ENCODE peak calls at places on chromosome 18, in five cellular contexts. H, W, Y, Q and G are unnamed samples.

GRCh38 chr18:3117493-3118192 is 102.1 kb downstream of the MYOM1 start:
- DNase-seq in W (no peak), Y (peak; percentile 41), H (no peak), Q (no peak), G (no peak)

GRCh38 chr18:38297910-38298309 is 732.3 kb upstream of the CELF4 start:
- DNase-seq in Y (no peak), W (no peak), Q (no peak), H (no peak), G (no peak)

GRCh38 chr18:68267583-68267982 is 447.3 kb downstream of the TMX3 start:
- DNase-seq in Q (no peak), Y (no peak), W (peak; percentile 67), H (no peak), G (peak; percentile 79)

GRCh38 chr18:48024009-48024512 is 93.6 kb upstream of the SMAD2 start:
- DNase-seq in W (no peak), Q (peak; percentile 8), Y (no peak), H (no peak), G (no peak)

GRCh38 chr18:55199291-55199963 is 240.2 kb upstream of the CCDC68 start:
- DNase-seq in Q (no peak), W (no peak), Y (no peak), H (no peak), G (no peak)

GRCh38 chr18:9708057-9708881 is at the start of gene RAB31:
- DNase-seq in Y (peak; percentile 61), H (peak; percentile 74), Q (peak; percentile 64), W (peak; percentile 77), G (peak; percentile 94)

GRCh38 chr18:59233017-59233410 is 13.1 kb downstream of the GRP start:
- DNase-seq in Y (no peak), W (no peak), Q (no peak), H (no peak), G (peak; percentile 11)

GRCh38 chr18:36934884-36935283 is 106.0 kb downstream of the KIAA1328 start:
- DNase-seq in W (peak; percentile 86), Q (no peak), Y (no peak), H (no peak), G (peak; percentile 45)

GRCh38 chr18:68447286-68447685 is 267.6 kb downstream of the TMX3 start:
- DNase-seq in Y (no peak), Q (no peak), W (peak; percentile 40), H (no peak), G (peak; percentile 62)

GRCh38 chr18:79781331-79781941 is 16.3 kb upstream of the KCNG2 start:
- DNase-seq in Q (peak; percentile 57), Y (no peak), W (no peak), H (no peak), G (no peak)

GRCh38 chr18:79384151-79384807 is 11.5 kb upstream of the NFATC1 start:
- DNase-seq in W (no peak), Y (no peak), H (no peak), Q (no peak), G (no peak)

GRCh38 chr18:8450013-8450412 is 159.2 kb upstream of the RAB12 start:
- DNase-seq in Q (no peak), Y (no peak), W (no peak), H (peak; percentile 50), G (no peak)

GRCh38 chr18:21298351-21298750 is 56.3 kb downstream of the GREB1L start:
- DNase-seq in W (no peak), Y (no peak), Q (no peak), H (no peak), G (peak; percentile 7)

DNA sequence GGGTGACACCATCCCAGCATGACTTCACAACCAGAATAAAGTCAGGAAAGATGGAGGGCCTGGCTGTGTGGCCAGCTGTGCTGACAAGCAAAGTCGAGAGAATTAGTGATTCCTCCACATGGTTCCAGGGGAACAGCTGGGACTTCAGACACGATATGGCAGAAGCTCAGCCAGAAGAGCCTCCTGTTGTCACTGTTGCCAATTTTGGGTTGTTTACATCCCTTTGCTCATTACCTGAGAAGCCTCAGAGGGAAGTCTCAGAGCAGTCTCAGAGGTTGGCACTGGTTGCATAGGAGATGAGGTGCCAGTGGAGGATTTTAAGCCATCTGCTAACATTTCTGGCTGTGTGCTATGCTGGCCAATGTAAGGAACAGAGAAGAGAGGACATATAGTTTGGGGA is 16.0 kb downstream of the LINC00305 start:
- DNase-seq in W (no peak), Q (no peak), H (no peak), Y (no peak), G (no peak)
- H3K4me3 ChIP-seq in W (no peak overlapping the region), Q (no peak overlapping the region), H (no peak overlapping the region), Y (no peak overlapping the region), G (no peak overlapping the region)

GRCh38 chr18:25305584-25305983 is 46.4 kb downstream of the ZNF521 start:
- DNase-seq in W (no peak), Q (no peak), Y (no peak), H (no peak), G (no peak)

GRCh38 chr18:25306671-25307070 is 45.3 kb downstream of the ZNF521 start:
- DNase-seq in W (peak; percentile 40), Y (no peak), Q (no peak), H (no peak), G (no peak)

GRCh38 chr18:25313274-25313673 is 38.7 kb downstream of the ZNF521 start:
- DNase-seq in H (no peak), Q (no peak), Y (no peak), W (no peak), G (no peak)

GRCh38 chr18:25314824-25315223 is 37.1 kb downstream of the ZNF521 start:
- DNase-seq in H (no peak), Y (no peak), Q (no peak), W (no peak), G (no peak)

GRCh38 chr18:25310045-25310444 is 41.9 kb downstream of the ZNF521 start:
- DNase-seq in Y (no peak), Q (no peak), W (peak; percentile 74), H (peak; percentile 24), G (peak; percentile 85)
- TF ChIP-seq CTCF in Y (no peak), Q (no peak), W (peak; percentile 14), H (peak; percentile 51), G (no peak)

DNA sequence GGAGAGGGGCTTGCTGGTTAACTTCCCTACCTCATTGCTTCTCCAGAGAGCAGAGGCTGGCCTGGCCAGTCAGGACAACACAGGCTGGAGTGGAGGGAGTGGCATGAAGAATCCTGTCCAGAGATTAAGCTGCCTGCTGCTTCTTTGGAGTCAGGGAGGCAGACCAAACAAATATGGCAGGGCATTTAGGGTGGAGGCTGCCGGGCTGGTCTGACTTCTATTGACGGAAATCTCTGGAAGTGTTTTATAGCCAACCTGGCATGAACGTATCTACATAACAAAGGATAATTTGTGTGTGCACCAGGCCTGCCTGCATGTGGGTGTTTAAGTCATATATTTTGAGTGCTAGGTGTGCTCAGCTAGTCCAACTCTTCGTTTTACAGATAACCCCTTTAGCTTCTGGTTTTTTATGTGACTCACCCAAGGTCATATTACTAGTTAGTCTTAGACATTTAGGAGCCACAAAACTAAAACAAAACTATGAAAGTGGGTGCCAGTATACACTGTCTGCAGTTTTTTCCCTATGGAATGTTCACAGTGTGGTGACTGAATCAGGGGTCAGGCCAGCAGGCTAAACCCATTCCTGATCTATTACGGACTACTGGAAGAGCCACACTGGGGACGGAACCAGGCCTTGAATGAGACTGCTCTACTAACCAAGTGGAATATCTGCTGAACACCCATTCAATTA is 5.5 kb downstream of the NPC1 start:
- DNase-seq in Y (no peak), W (peak; percentile 67), Q (peak; percentile 35), H (no peak), G (peak; percentile 88)
- H3K4me3 ChIP-seq in Y (no peak overlapping the region), W (no peak overlapping the region), Q (no peak overlapping the region), H (no peak overlapping the region), G (no peak overlapping the region)

DNA sequence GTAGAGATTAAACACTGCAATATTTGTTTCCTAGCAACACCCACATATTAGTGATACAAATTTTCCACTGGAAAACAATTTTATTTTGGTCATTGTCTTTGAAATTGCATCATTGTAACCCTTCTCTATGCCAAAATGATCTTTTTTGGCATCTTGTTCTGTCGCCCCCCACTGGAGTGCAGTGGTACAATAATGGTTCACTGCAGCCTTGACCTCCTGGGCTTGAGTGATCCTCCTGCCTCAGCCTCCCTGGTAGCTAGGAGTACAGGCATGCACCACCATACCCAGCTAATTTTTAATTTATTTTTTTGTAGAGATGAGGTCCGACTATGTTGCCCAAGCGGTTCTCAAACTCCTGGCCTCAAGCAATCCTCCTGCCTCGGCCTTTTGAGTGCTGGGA is 117.4 kb downstream of the PIK3C3 start:
- DNase-seq in W (no peak), Q (no peak), Y (no peak), H (no peak), G (no peak)
- TF ChIP-seq CTCF in W (no peak), Q (no peak), Y (no peak), H (peak; percentile 16), G (no peak)

DNA sequence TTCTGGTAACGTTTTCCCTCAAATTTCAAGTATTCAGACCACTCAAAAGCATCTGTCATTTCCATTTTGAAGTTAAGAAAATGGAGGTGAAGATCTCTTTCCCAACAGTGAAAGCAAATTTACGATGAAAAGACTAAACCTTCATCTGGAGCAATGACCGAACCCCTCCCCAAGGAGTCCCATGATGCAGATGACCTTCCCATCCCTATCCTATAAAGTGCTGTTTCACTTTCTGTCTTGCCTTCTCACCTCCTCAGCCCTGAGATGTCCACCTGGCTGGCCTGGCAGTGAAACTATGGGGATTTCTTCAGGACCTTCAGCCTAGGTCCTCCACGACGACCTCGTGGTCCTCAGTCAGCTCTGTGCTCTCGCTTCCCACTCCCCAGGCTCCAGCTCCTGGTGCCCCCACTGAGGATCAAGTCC is 925 bp upstream of the NPC1 start:
- DNase-seq in Q (no peak), H (no peak), W (no peak), Y (peak; percentile 20), G (no peak)
- H3K4me3 ChIP-seq in Q (peak overlapping the region; percentile 80), H (peak overlapping the region; percentile 73), W (peak overlapping the region; percentile 95), Y (no peak overlapping the region), G (peak overlapping the region; percentile 7)